ENCODE peak calls at places on chromosomes 13 and 19, in four cellular contexts. T is HL-60, O is K562, A is GM12878. X is an unnamed sample.

GRCh38 chr19:4584670-4585460 is 25.4 kb upstream of the SEMA6B start:
- DNase-seq in A (no peak), T (no peak), O (peak), X (no peak)

GRCh38 chr13:106318941-106319411 is 216.5 kb downstream of the EFNB2 start:
- DNase-seq in O (no peak), A (no peak), T (no peak), X (no peak)

GRCh38 chr13:72221276-72221962 is 354.4 kb upstream of the DACH1 start:
- DNase-seq in O (peak), A (no peak), T (peak), X (no peak)

GRCh38 chr19:8005534-8006256 is at the start of gene ELAVL1:
- DNase-seq in A (no peak), T (peak), O (peak), X (peak)

GRCh38 chr13:79522583-79522982 is 41.6 kb downstream of the NDFIP2 start:
- DNase-seq in A (peak), O (no peak), T (peak), X (peak)

GRCh38 chr13:30319130-30319529 is 11.8 kb upstream of the KATNAL1 start:
- DNase-seq in A (no peak), T (no peak), O (no peak), X (no peak)

GRCh38 chr19:1259873-1260748 is 9.0 kb upstream of the CIRBP start:
- DNase-seq in T (peak), O (no peak), A (no peak), X (no peak)

GRCh38 chr19:17739121-17739875 is 12.0 kb upstream of the FCHO1 start:
- DNase-seq in O (peak), T (peak), A (peak), X (no peak)

GRCh38 chr19:54921082-54921481 is 15.1 kb downstream of the NCR1 start:
- DNase-seq in T (no peak), A (no peak), O (no peak), X (no peak)

GRCh38 chr13:29693297-29693945 is 97.9 kb upstream of the SLC7A1 start:
- DNase-seq in T (no peak), A (no peak), O (no peak), X (no peak)

GRCh38 chr19:21463449-21464105 is 41.8 kb upstream of the ZNF429 start:
- DNase-seq in T (no peak), A (no peak), O (peak), X (no peak)

GRCh38 chr13:39530996-39531395 is 72.0 kb downstream of the LHFPL6 start:
- DNase-seq in A (no peak), T (no peak), O (no peak), X (no peak)

GRCh38 chr19:58394821-58395219 is 636 bp upstream of the RNF225 start:
- DNase-seq in T (no peak), A (no peak), O (no peak), X (no peak)

GRCh38 chr13:97757807-97758206 is 195.7 kb upstream of the IPO5 start:
- DNase-seq in T (no peak), A (no peak), O (no peak), X (no peak)

GRCh38 chr19:2973229-2973628 is 4.1 kb upstream of the TLE6 start:
- DNase-seq in O (no peak), T (no peak), A (no peak), X (no peak)

GRCh38 chr13:34577051-34577450 is 365.0 kb upstream of the NBEA start:
- DNase-seq in T (no peak), O (no peak), A (no peak), X (no peak)

GRCh38 chr13:30181856-30182651 is 125.3 kb downstream of the KATNAL1 start:
- DNase-seq in A (no peak), T (no peak), O (peak), X (no peak)

GRCh38 chr19:2477141-2477710 is 1.3 kb downstream of the GADD45B start:
- DNase-seq in A (no peak), O (no peak), T (no peak), X (no peak)

GRCh38 chr19:38221919-38222828 is 1.8 kb downstream of the DPF1 start:
- DNase-seq in A (no peak), O (no peak), T (no peak), X (no peak)

GRCh38 chr13:45119469-45119989 is 781 bp upstream of the GTF2F2 start:
- DNase-seq in O (no peak), A (peak), T (no peak), X (no peak)

GRCh38 chr13:92303428-92303827 is 905.0 kb downstream of the GPC5 start:
- DNase-seq in A (no peak), O (peak), T (no peak), X (no peak)

GRCh38 chr13:29955137-29955650 is 104.8 kb upstream of the UBL3 start:
- DNase-seq in O (no peak), A (no peak), T (no peak), X (no peak)

GRCh38 chr19:33419763-33420080 is 46.2 kb downstream of the CEBPG start:
- DNase-seq in O (peak), A (no peak), T (no peak), X (no peak)

GRCh38 chr13:50015750-50016149 is 506 bp downstream of the KCNRG start:
- DNase-seq in O (no peak), T (no peak), A (no peak), X (no peak)

GRCh38 chr13:56755181-56755580 is 385.5 kb upstream of the PRR20A start:
- DNase-seq in A (no peak), T (no peak), O (no peak), X (no peak)

GRCh38 chr13:84417426-84417825 is 535.2 kb upstream of the SLITRK1 start:
- DNase-seq in T (no peak), O (no peak), A (no peak), X (no peak)

GRCh38 chr13:66154981-66155380 is 1075.2 kb downstream of the PCDH9 start:
- DNase-seq in A (no peak), T (no peak), O (no peak), X (no peak)

GRCh38 chr19:51501594-51502263 is at the start of gene SIGLEC12:
- DNase-seq in A (no peak), T (peak), O (no peak), X (no peak)

GRCh38 chr19:40718774-40719391 is 2.0 kb downstream of the ITPKC start:
- DNase-seq in T (no peak), A (peak), O (peak), X (no peak)

GRCh38 chr19:16330368-16330801 is 5.8 kb downstream of the KLF2 start:
- DNase-seq in T (no peak), A (no peak), O (peak), X (peak)

GRCh38 chr13:19962894-19963293 is 4.4 kb downstream of the ZMYM2 start:
- DNase-seq in O (no peak), T (no peak), A (no peak), X (no peak)

GRCh38 chr13:98200211-98200878 is 23.3 kb upstream of the RNF113B start:
- DNase-seq in O (no peak), A (no peak), T (no peak), X (no peak)

GRCh38 chr13:33727356-33728083 is 90.4 kb upstream of the RFC3 start:
- DNase-seq in O (no peak), A (no peak), T (no peak), X (no peak)

GRCh38 chr13:73341748-73342147 is 282.9 kb downstream of the KLF5 start:
- DNase-seq in A (no peak), T (no peak), O (no peak), X (no peak)

GRCh38 chr13:99605417-99606321 is 104.4 kb downstream of the TM9SF2 start:
- DNase-seq in O (peak), T (peak), A (no peak), X (peak)
- TF ChIP-seq SPI1 in O (no peak), T (no peak), A (no peak), X (no peak)

DNA sequence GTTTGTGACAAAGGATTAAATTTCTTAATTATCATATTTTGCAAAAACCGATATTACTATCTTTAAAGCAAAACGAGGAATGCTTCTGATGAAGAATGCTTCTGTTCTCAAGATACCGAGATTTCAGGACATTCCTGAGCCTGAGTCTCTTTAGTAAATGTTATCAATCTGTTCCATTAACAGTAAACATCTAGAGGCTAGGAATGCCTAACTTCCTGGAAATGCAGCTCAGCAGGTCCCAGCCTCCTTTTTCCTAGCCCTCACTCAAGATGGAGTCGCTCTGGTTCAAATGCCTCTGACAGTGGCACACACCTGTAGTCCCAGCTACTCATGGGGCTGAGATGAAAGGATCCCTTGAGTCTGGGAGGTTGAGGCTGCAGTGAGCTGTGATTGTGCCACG is 2.4 kb upstream of the IFNL4 start:
- DNase-seq in O (no peak), A (no peak), T (no peak), X (no peak)
- TF ChIP-seq SPI1 in O (no peak), A (no peak), T (no peak), X (no peak)

GRCh38 chr13:37109080-37109678 is 3.7 kb upstream of the CSNK1A1L start:
- DNase-seq in T (no peak), O (no peak), A (no peak), X (no peak)
- TF ChIP-seq SPI1 in T (no peak), O (no peak), A (no peak), X (no peak)

GRCh38 chr13:113554333-113554700 is 30.2 kb upstream of the TFDP1 start:
- DNase-seq in O (no peak), T (no peak), A (no peak), X (no peak)
- TF ChIP-seq SPI1 in O (no peak), T (no peak), A (no peak), X (no peak)

GRCh38 chr19:46634045-46634655 is 1.9 kb downstream of the GNG8 start:
- DNase-seq in A (no peak), T (peak), O (peak), X (peak)
- TF ChIP-seq SPI1 in A (peak), T (no peak), O (no peak), X (no peak)

GRCh38 chr19:35587326-35587725 is 1.4 kb downstream of the PMIS2 start:
- DNase-seq in O (no peak), A (no peak), T (no peak), X (no peak)

GRCh38 chr19:35590875-35591274 is 4.9 kb downstream of the PMIS2 start:
- DNase-seq in O (no peak), T (no peak), A (no peak), X (no peak)

GRCh38 chr19:35582760-35583159 is 3.2 kb upstream of the PMIS2 start:
- DNase-seq in O (no peak), T (no peak), A (no peak), X (no peak)

GRCh38 chr19:35585844-35586243 is at the start of gene PMIS2:
- DNase-seq in O (peak), A (no peak), T (no peak), X (no peak)
- TF ChIP-seq SPI1 in O (peak), A (no peak), T (no peak), X (no peak)